ENCODE peak calls at places on chromosomes 5 and 9, in five cellular contexts. L is lower lobe of right lung, F is pancreas, P is astrocyte, G is fibroblast of lung. E is an unnamed sample. For H3K4me1, the result is how much of the 10 kb centered on the place peaks cover.

GRCh38 chr9:37971107-37971459 is 67.2 kb upstream of the SLC25A51 start:
- DNase-seq in P (peak), F (no peak), G (peak), L (no peak), E (no peak)

GRCh38 chr9:106621299-106621920 is 241.6 kb upstream of the ZNF462 start:
- DNase-seq in F (no peak), G (peak), P (no peak), L (no peak), E (no peak)

GRCh38 chr9:84511651-84512050 is 157.9 kb upstream of the NTRK2 start:
- DNase-seq in P (no peak), F (no peak), G (no peak), L (no peak), E (no peak)

GRCh38 chr5:64977779-64978178 is 209.0 kb downstream of the CWC27 start:
- DNase-seq in F (no peak), P (peak), G (peak), L (no peak), E (no peak)

GRCh38 chr5:174726916-174727793 is 2.8 kb downstream of the MSX2 start:
- DNase-seq in G (no peak), P (no peak), F (no peak), L (no peak), E (no peak)

GRCh38 chr9:112570731-112571167 is 84.1 kb downstream of the KIAA1958 start:
- DNase-seq in L (no peak), P (no peak), G (no peak), F (peak), E (no peak)

GRCh38 chr9:133786936-133787748 is 49.0 kb upstream of the SARDH start:
- DNase-seq in P (no peak), G (no peak), L (no peak), F (no peak), E (no peak)

GRCh38 chr5:141814064-141814982 is 63.9 kb downstream of the PCDH1 start:
- DNase-seq in P (no peak), G (no peak), L (peak), F (peak), E (peak)

GRCh38 chr9:124693403-124693802 is 77.7 kb downstream of the NR6A1 start:
- DNase-seq in L (no peak), G (no peak), P (no peak), F (no peak), E (no peak)

GRCh38 chr9:591292-591691 is 250.2 kb upstream of the DMRT1 start:
- DNase-seq in P (no peak), G (peak), F (peak), L (peak), E (peak)

GRCh38 chr5:43874772-43875171 is 271.8 kb downstream of the NNT start:
- DNase-seq in L (no peak), G (no peak), P (no peak), F (no peak), E (peak)

GRCh38 chr5:44787731-44788130 is 21.0 kb upstream of the MRPS30 start:
- DNase-seq in L (no peak), G (no peak), F (no peak), P (no peak), E (no peak)

GRCh38 chr9:35826071-35826701 is 2.3 kb downstream of the FAM221B start:
- DNase-seq in F (no peak), L (no peak), G (peak), P (peak), E (no peak)

GRCh38 chr9:81470864-81471263 is 218.5 kb downstream of the TLE1 start:
- DNase-seq in F (no peak), P (no peak), G (no peak), L (no peak), E (no peak)

GRCh38 chr9:17394868-17395488 is 183.9 kb upstream of the SH3GL2 start:
- DNase-seq in P (no peak), F (no peak), L (no peak), G (no peak), E (no peak)

GRCh38 chr5:173515526-173515925 is 100.9 kb downstream of the BOD1 start:
- DNase-seq in F (no peak), G (peak), L (no peak), P (peak), E (no peak)

GRCh38 chr5:10400834-10401233 is 40.8 kb upstream of the ROPN1L start:
- DNase-seq in P (peak), F (no peak), L (no peak), G (no peak), E (no peak)

GRCh38 chr5:178265746-178266145 is 33.1 kb upstream of the PHYKPL start:
- DNase-seq in G (no peak), F (no peak), P (no peak), L (no peak), E (no peak)

GRCh38 chr5:73018892-73019291 is 63.1 kb downstream of the FCHO2 start:
- DNase-seq in P (no peak), L (no peak), F (no peak), G (no peak), E (no peak)

GRCh38 chr9:3043369-3043768 is 199.5 kb upstream of the PUM3 start:
- DNase-seq in L (no peak), P (peak), F (no peak), G (peak), E (no peak)

GRCh38 chr5:112366987-112367386 is 52.1 kb downstream of the EPB41L4A start:
- DNase-seq in P (no peak), G (no peak), L (no peak), F (no peak), E (no peak)

GRCh38 chr9:21709464-21710058 is 92.9 kb upstream of the MTAP start:
- DNase-seq in P (no peak), G (peak), F (peak), L (no peak), E (no peak)

GRCh38 chr5:11385251-11385900 is 518.9 kb downstream of the CTNND2 start:
- DNase-seq in F (peak), L (no peak), G (no peak), P (peak), E (no peak)

GRCh38 chr9:87713278-87713989 is 12.5 kb upstream of the CTSL start:
- DNase-seq in L (peak), G (peak), F (no peak), P (peak), E (peak)

GRCh38 chr5:142925795-142926194 is 155.6 kb downstream of the ARHGAP26 start:
- DNase-seq in G (peak), P (peak), F (no peak), L (no peak), E (no peak)

GRCh38 chr9:109574061-109574882 is 76.2 kb upstream of the PTPN3 start:
- DNase-seq in L (no peak), F (no peak), G (peak), P (peak), E (no peak)

GRCh38 chr5:37685816-37686215 is 154.0 kb downstream of the GDNF start:
- DNase-seq in F (no peak), L (no peak), P (no peak), G (no peak), E (no peak)

GRCh38 chr5:150376799-150377771 is 19.6 kb downstream of the TCOF1 start:
- DNase-seq in P (peak), L (no peak), F (no peak), G (peak), E (no peak)

GRCh38 chr5:96001262-96001661 is 39.6 kb upstream of the ELL2 start:
- DNase-seq in F (no peak), L (no peak), P (peak), G (peak), E (no peak)

GRCh38 chr5:55593115-55593472 is 58.3 kb upstream of the PLPP1 start:
- DNase-seq in G (no peak), P (no peak), F (no peak), L (no peak), E (no peak)

GRCh38 chr5:151757233-151758140 is 944 bp downstream of the ATOX1 start:
- DNase-seq in L (no peak), P (no peak), G (no peak), F (no peak), E (peak)

GRCh38 chr5:56279979-56280378 is 46.8 kb upstream of the ANKRD55 start:
- DNase-seq in L (no peak), P (peak), F (no peak), G (peak), E (no peak)

GRCh38 chr9:100087218-100087617 is 11.6 kb downstream of the ERP44 start:
- DNase-seq in L (no peak), F (no peak), G (peak), P (peak), E (no peak)

GRCh38 chr9:128218518-128219389 is 15.6 kb downstream of the DNM1 start:
- DNase-seq in L (peak), G (peak), P (peak), F (peak), E (peak)
- H3K27ac ChIP-seq in L (peak), G (no peak), P (no peak), F (no peak), E (no peak)

DNA sequence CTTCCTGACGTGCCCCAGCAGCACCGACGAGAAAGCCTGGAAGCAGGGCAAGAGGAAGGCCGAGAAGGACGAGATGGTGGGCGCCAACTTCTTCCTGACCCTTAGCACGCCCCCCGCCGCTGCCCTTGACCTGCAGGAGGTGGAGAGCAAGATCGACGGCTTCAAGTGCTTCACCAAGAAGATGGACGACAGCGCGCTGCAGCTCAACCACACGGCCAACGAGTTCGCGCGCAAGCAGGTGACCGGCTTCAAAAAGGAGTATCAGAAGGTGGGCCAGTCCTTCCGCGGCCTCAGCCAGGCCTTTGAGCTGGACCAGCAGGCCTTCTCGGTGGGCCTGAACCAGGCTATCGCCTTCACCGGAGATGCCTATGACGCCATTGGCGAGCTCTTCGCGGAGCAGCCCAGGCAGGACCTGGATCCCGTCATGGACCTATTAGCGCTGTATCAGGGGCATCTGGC is 1.6 kb downstream of the SNX18 start:
- DNase-seq in L (peak), G (no peak), P (no peak), F (peak), E (peak)
- H3K4me1 ChIP-seq in L (half or more), G (under half), P (half or more), F (under half), E (under half)

GRCh38 chr9:129036241-129036922 is at the start of gene MIGA2:
- DNase-seq in G (peak), P (peak), L (peak), F (peak), E (peak)

GRCh38 chr9:129038109-129038852 is 1.9 kb downstream of the MIGA2 start:
- DNase-seq in G (no peak), P (no peak), F (peak), L (no peak), E (peak)

GRCh38 chr9:129040113-129040643 is 3.8 kb downstream of the MIGA2 start:
- DNase-seq in L (no peak), G (no peak), P (no peak), F (no peak), E (no peak)

GRCh38 chr9:129037767-129038098 is 1.3 kb downstream of the MIGA2 start:
- DNase-seq in P (no peak), F (no peak), G (no peak), L (no peak), E (no peak)

DNA sequence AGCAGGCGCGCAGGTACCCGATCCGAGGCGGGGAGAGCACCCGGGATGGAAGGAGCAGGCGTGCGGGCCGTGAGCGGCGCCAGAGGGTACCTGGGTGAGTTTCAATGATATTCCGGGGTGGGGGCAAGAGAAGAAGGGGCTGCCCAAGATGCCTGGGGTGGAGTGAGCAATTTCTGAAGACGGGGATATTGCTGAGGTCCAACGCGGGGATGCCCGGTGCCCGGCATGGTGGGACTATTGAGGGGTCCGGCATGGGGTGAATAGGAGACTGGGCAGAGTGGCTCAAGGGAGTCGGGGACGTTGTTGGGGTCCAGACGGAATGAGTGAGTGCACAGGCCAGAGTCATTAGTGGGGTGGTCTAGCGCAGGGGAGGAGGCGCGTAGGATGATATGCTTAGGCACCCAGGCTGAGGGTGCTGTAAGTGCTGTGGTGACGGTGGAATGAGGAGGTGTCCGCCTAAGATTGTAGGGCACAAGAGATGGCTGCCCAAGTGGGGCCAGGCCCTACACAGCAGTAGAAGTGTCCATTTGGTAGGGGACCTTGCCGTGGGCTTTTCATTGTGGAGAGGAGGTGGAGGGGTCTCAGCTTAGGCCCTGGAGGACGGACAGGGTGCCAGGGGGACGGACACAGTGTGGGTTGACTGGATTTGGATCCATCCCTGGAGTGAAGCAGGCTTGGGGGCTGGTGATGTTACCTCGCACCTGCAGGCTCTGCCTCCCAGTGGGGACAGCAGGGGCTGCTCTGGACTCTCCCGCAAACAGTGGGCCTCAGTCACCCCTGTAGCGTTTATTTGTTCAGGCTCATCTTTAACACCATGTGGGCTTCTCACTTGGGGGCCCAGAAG is 719 bp downstream of the MIGA2 start:
- DNase-seq in F (no peak), L (no peak), P (no peak), G (no peak), E (no peak)
- H3K27ac ChIP-seq in F (peak), L (peak), P (peak), G (peak), E (peak)

GRCh38 chr9:95507456-95508241 is 9.1 kb downstream of the PTCH1 start:
- DNase-seq in P (peak), G (peak), L (no peak), F (peak), E (peak)
- H3K4me1 ChIP-seq in P (under half), G (under half), L (under half), F (under half), E (under half)

DNA sequence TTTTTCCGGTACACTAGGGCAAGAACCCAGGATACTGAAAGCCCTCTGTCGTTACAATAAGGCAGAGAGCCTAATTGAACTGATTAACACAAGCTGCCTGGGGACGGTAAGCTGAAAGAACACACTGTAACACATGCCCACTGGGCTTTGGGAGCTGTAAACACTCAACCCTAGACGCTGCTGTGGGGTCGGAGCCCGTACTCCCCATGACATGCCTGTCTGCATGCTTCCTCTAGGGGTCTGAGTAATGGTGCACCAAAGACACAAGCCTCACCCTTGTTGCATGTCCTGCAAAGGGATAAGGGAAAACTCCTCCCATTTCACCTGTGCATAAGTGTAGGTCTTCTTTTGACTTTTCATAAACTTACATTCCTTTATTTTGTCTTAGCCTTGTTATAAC is 194.0 kb downstream of the FBXL7 start:
- DNase-seq in P (no peak), L (no peak), G (no peak), F (no peak), E (no peak)
- H3K27ac ChIP-seq in P (no peak), L (no peak), G (no peak), F (no peak), E (no peak)

DNA sequence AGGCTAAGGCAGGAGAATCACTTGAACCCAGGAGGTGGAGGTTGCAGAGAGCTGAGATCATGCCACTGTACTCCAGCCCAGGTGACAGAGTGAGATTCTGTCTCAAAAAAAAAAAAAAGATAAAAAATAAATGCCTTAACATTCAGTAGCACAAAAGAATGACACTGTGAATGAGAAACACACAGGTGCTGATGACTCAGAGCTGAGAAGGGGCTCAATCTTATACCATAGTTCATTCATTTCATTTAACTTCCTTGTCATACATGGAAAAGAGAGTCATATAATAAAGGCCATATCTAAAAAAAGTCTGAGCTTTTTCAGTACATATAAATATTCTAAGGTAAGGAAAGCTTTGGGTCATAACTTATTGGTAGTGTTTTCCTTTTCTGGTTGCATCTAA is 40.6 kb downstream of the WWC1 start:
- DNase-seq in F (no peak), P (no peak), L (no peak), G (no peak), E (no peak)
- H3K4me1 ChIP-seq in F (half or more), P (under half), L (under half), G (under half), E (under half)

GRCh38 chr9:97900738-97901565 is 21.3 kb downstream of the TRMO start:
- DNase-seq in P (peak), F (peak), G (peak), L (no peak), E (no peak)
- H3K27ac ChIP-seq in P (no peak), F (no peak), G (no peak), L (no peak), E (no peak)